ENCODE peak calls at places on chromosomes 6 and 20, in ten cellular contexts. T is MG63; U is progenitor cell of endocrine pancreas; E is effector memory CD4-positive, alpha-beta T cell; P is type B pancreatic cell; Y is body of pancreas; S is iPS-NIHi11; B is NCI-H1105; I is lung; Z is activated CD4-positive, alpha-beta T cell treated with anti-CD3 and anti-CD28 coated beads, Interleukin-2, amount 50 U/mL, for 48 hours. J is an unnamed sample.

GRCh38 chr6:145929037-145929633 is 35.0 kb downstream of the SHPRH start:
- DNase-seq in T (no peak), U (no peak), E (no peak), P (no peak), Y (no peak), S (peak), B (peak), I (no peak), Z (no peak), J (peak)

GRCh38 chr6:12245763-12246720 is 44.1 kb upstream of the EDN1 start:
- DNase-seq in T (no peak), U (no peak), E (no peak), P (no peak), Y (no peak), S (no peak), B (no peak), I (no peak), Z (no peak), J (peak)

GRCh38 chr6:75101896-75102680 is 103.8 kb downstream of the COL12A1 start:
- DNase-seq in T (peak), U (no peak), E (no peak), P (no peak), Y (no peak), S (no peak), B (no peak), I (no peak), Z (no peak), J (no peak)

GRCh38 chr20:4513720-4514119 is 208.0 kb upstream of the PRND start:
- DNase-seq in T (no peak), U (no peak), E (no peak), P (no peak), Y (no peak), S (no peak), B (no peak), I (no peak), Z (no peak), J (no peak)

GRCh38 chr6:129153257-129153656 is 270.3 kb downstream of the LAMA2 start:
- DNase-seq in T (no peak), U (no peak), E (no peak), P (no peak), Y (no peak), S (no peak), B (no peak), I (no peak), Z (no peak), J (no peak)

GRCh38 chr20:40506567-40506966 is 182.5 kb downstream of the MAFB start:
- DNase-seq in T (peak), U (no peak), E (no peak), P (no peak), Y (peak), S (peak), B (no peak), I (peak), Z (peak), J (no peak)

GRCh38 chr20:52652271-52652670 is 319.9 kb upstream of the TSHZ2 start:
- DNase-seq in T (no peak), U (no peak), E (no peak), P (no peak), Y (no peak), S (no peak), B (no peak), I (no peak), Z (no peak), J (no peak)

GRCh38 chr20:2919518-2920245 is 46.4 kb downstream of the PTPRA start:
- DNase-seq in T (no peak), U (no peak), E (no peak), P (no peak), Y (no peak), S (no peak), B (no peak), I (no peak), Z (no peak), J (no peak)

GRCh38 chr20:9412309-9412708 is 102.1 kb upstream of the LAMP5 start:
- DNase-seq in T (no peak), U (no peak), E (no peak), P (no peak), Y (no peak), S (no peak), B (no peak), I (no peak), Z (no peak), J (no peak)

GRCh38 chr20:57382516-57382915 is 8.7 kb upstream of the RBM38 start:
- DNase-seq in T (no peak), U (no peak), E (no peak), P (no peak), Y (no peak), S (no peak), B (no peak), I (no peak), Z (no peak), J (no peak)

GRCh38 chr6:126341126-126341525 is 1.2 kb downstream of the CENPW start:
- DNase-seq in T (no peak), U (no peak), E (no peak), P (no peak), Y (no peak), S (no peak), B (no peak), I (no peak), Z (no peak), J (no peak)

GRCh38 chr20:564195-564594 is 20.6 kb upstream of the CSNK2A1 start:
- DNase-seq in T (no peak), U (no peak), E (no peak), P (no peak), Y (no peak), S (no peak), B (no peak), I (no peak), Z (no peak), J (no peak)

GRCh38 chr6:67102743-67103142 is 1395.7 kb upstream of the EYS start:
- DNase-seq in T (no peak), U (no peak), E (no peak), P (no peak), Y (no peak), S (no peak), B (no peak), I (no peak), Z (no peak), J (no peak)

GRCh38 chr6:83812595-83812994 is 40.6 kb upstream of the RIPPLY2 start:
- DNase-seq in T (no peak), U (no peak), E (no peak), P (no peak), Y (no peak), S (no peak), B (no peak), I (no peak), Z (no peak), J (no peak)

GRCh38 chr20:51456511-51457280 is 85.8 kb downstream of the NFATC2 start:
- DNase-seq in T (peak), U (no peak), E (no peak), P (no peak), Y (peak), S (peak), B (peak), I (peak), Z (no peak), J (peak)

GRCh38 chr6:137025786-137026730 is 18.7 kb downstream of the IL20RA start:
- DNase-seq in T (no peak), U (no peak), E (no peak), P (no peak), Y (no peak), S (no peak), B (no peak), I (no peak), Z (no peak), J (no peak)

GRCh38 chr20:25247100-25247665 is 702 bp upstream of the PYGB start:
- DNase-seq in T (peak), U (peak), E (peak), P (no peak), Y (peak), S (peak), B (peak), I (peak), Z (peak), J (peak)

GRCh38 chr6:138863331-138863730 is 67.4 kb downstream of the ECT2L start:
- DNase-seq in T (no peak), U (no peak), E (no peak), P (no peak), Y (no peak), S (no peak), B (no peak), I (no peak), Z (no peak), J (no peak)

GRCh38 chr20:18063676-18064075 is 6.0 kb upstream of the OVOL2 start:
- DNase-seq in T (no peak), U (no peak), E (no peak), P (no peak), Y (no peak), S (no peak), B (no peak), I (no peak), Z (no peak), J (no peak)

GRCh38 chr20:51569815-51570741 is 27.6 kb upstream of the NFATC2 start:
- DNase-seq in T (peak), U (no peak), E (no peak), P (no peak), Y (no peak), S (no peak), B (no peak), I (no peak), Z (no peak), J (no peak)

J was measured in GM23338.